ENCODE peak calls at places on chromosomes 5 and 9, in six cellular contexts. L, Q, X, I, H and S are unnamed samples. For H3K36me3, the result is how much of the 10 kb centered on the place peaks cover.

GRCh38 chr9:5857928-5858327 is 25.0 kb upstream of the ERMP1 start:
- DNase-seq in L (no peak), Q (no peak), X (no peak), I (no peak), H (no peak), S (no peak)

GRCh38 chr5:83000922-83001321 is 76.3 kb downstream of the TMEM167A start:
- DNase-seq in L (no peak), Q (no peak), X (no peak), I (no peak), H (no peak), S (no peak)

GRCh38 chr5:126961128-126961527 is 69.2 kb downstream of the MARCHF3 start:
- DNase-seq in L (no peak), Q (no peak), X (no peak), I (no peak), H (no peak), S (no peak)

GRCh38 chr5:58940446-58940845 is 357.6 kb downstream of the RAB3C start:
- DNase-seq in L (no peak), Q (no peak), X (peak), I (no peak), H (no peak), S (no peak)

GRCh38 chr5:43515678-43516048 is 715 bp upstream of the C5orf34 start:
- DNase-seq in L (no peak), Q (no peak), X (no peak), I (no peak), H (no peak), S (no peak)

GRCh38 chr9:111271047-111271446 is 59.0 kb downstream of the OR2K2 start:
- DNase-seq in L (no peak), Q (no peak), X (peak), I (no peak), H (no peak), S (no peak)

GRCh38 chr9:6634441-6634840 is 11.1 kb downstream of the GLDC start:
- DNase-seq in L (no peak), Q (no peak), X (no peak), I (no peak), H (no peak), S (no peak)

GRCh38 chr5:41527201-41527779 is 16.9 kb upstream of the PLCXD3 start:
- DNase-seq in L (no peak), Q (no peak), X (peak), I (no peak), H (no peak), S (no peak)

GRCh38 chr5:168291961-168292782 is 727 bp downstream of the WWC1 start:
- DNase-seq in L (peak), Q (no peak), X (peak), I (no peak), H (no peak), S (peak)

GRCh38 chr9:136021171-136021890 is 60.2 kb upstream of the UBAC1 start:
- DNase-seq in L (no peak), Q (no peak), X (peak), I (no peak), H (peak), S (no peak)

GRCh38 chr9:136022731-136023400 is 61.7 kb upstream of the UBAC1 start:
- DNase-seq in L (no peak), Q (no peak), X (peak), I (peak), H (peak), S (no peak)

GRCh38 chr9:136020671-136021070 is 59.5 kb upstream of the UBAC1 start:
- DNase-seq in L (no peak), Q (no peak), X (no peak), I (no peak), H (peak), S (no peak)

GRCh38 chr9:136023401-136024225 is 62.4 kb upstream of the UBAC1 start:
- DNase-seq in L (no peak), Q (no peak), X (peak), I (peak), H (peak), S (no peak)

DNA sequence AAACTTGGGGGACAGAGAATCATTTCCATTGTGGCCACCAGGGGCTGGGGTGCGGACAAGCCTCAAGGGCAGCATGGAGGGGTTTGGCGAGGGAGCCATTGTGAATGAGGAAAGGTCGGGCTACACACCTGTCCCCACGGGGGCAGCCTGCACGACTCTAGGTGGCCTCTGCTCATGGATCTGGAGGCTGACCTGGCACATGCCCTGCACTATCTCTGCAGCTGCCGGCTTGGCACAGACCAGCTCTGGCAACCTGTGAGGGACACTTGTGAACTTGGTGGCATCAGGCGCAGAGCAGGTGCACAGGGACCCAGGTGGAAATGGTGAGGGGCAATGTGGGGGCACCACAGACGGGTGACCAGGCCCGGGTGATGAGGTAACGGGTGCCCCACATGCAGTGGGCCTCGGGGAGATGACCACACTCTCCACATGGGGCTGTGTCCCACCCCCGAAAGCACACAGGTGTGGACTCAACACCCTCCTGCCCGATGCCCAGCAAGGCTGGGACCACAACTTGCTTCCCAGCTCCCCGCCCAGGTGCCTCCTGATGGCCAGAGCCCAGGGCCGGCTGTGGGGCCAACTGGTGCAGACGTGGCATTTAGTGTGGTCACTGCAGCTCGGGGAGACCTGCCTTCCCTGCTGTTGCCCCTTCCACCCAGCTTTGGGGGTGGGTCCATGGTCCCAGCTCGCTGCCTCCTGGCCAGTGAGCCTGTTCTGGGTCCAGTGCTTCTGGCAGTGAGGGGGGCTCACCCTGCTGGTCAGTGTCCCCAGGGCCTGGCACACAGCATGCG is 60.9 kb upstream of the UBAC1 start:
- DNase-seq in L (no peak), Q (no peak), X (peak), I (peak), H (peak), S (no peak)
- TF ChIP-seq CTCF in L (no peak), Q (no peak), X (peak), I (no peak), H (no peak), S (no peak)

DNA sequence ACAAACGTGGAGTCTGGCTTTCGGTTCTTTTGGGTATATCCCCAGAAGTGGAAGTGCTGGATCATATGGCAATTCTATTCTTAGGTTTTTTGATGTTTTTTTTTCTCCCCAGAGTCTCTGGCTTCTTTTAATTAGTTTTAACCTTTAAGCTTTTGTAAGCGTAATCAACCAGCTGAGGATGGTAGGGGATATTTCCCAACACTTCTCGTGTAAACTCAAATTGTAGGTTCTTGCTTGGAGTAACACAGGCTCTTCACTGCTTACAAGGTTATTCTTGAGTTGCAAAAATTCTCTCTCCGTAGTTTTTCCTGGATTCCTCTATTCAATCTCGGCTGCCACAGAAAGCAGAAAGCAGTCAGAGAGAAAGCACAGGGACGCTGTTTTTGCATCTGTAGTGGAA is 11.9 kb downstream of the LAMC3 start:
- DNase-seq in L (no peak), Q (no peak), X (no peak), I (no peak), H (no peak), S (no peak)
- H3K4me3 ChIP-seq in L (no peak), Q (no peak), X (no peak), I (no peak), H (no peak), S (no peak)

GRCh38 chr9:121169094-121169601 is 32.5 kb downstream of the RAB14 start:
- DNase-seq in L (no peak), Q (no peak), X (peak), I (no peak), H (no peak), S (no peak)

GRCh38 chr9:121173501-121173900 is 28.2 kb downstream of the RAB14 start:
- DNase-seq in L (no peak), Q (no peak), X (no peak), I (no peak), H (no peak), S (no peak)

GRCh38 chr9:121172726-121173487 is 28.8 kb downstream of the RAB14 start:
- DNase-seq in L (no peak), Q (no peak), X (no peak), I (no peak), H (no peak), S (no peak)

GRCh38 chr9:121171236-121171635 is 30.4 kb downstream of the RAB14 start:
- DNase-seq in L (no peak), Q (no peak), X (no peak), I (no peak), H (no peak), S (no peak)

GRCh38 chr9:121168052-121168451 is 33.6 kb downstream of the RAB14 start:
- DNase-seq in L (no peak), Q (no peak), X (no peak), I (no peak), H (no peak), S (no peak)
- H3K36me3 ChIP-seq in L (under half), Q (under half), X (half or more), I (under half), H (under half), S (under half)

DNA sequence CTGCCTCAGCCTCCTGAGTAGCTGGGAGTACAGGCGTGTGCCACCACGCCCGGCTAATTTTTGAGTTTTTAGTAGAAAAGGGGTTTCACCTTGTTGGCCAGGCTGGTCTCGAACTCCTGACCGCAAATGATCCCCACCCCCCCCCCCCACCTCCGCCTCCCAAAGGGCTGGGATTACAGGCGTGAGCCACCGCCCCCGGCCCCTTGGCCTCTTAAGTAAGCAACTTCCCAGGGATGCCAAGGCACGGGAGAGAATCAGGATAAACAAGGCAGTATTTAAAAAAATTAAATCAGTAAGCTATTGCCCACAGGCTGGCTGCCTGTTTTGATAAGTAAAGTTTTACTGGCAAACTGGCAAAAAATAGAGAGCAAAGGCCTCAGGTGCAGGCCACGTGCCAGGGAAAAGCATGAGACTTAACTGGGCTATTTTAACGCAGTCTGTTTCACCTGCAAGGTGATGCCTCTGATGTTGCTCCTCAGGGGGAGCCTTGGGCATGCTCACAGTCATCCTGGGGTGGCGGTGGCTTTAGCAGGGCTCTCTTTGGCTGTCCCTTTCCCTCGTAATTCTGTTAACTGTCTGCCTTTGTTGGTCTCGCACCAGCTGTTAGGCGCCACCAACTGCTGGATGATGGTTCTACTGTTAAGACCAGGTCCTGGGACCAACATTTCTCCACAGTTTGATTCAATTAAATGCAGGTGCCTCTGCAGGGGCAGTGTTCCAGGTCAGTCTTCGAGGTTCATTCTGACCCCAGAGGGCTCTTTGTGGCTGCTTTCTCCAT is 19.4 kb upstream of the RNF130 start:
- DNase-seq in L (peak), Q (peak), X (no peak), I (no peak), H (no peak), S (no peak)
- TF ChIP-seq CTCF in L (peak), Q (peak), X (peak), I (no peak), H (no peak), S (peak)

GRCh38 chr9:33677506-33677809 is 117.9 kb upstream of the PRSS3 start:
- DNase-seq in L (no peak), Q (no peak), X (no peak), I (no peak), H (no peak), S (no peak)
- H3K4me3 ChIP-seq in L (peak), Q (peak), X (peak), I (peak), H (peak), S (no peak)

GRCh38 chr5:153237671-153238332 is 252.7 kb upstream of the GRIA1 start:
- DNase-seq in L (peak), Q (no peak), X (no peak), I (no peak), H (no peak), S (peak)
- H3K36me3 ChIP-seq in L (under half), Q (under half), X (under half), I (under half), H (under half), S (under half)

GRCh38 chr5:150612905-150613670 is 27.4 kb upstream of the SYNPO start:
- DNase-seq in L (no peak), Q (no peak), X (no peak), I (no peak), H (no peak), S (no peak)

GRCh38 chr5:150615141-150615699 is 25.2 kb upstream of the SYNPO start:
- DNase-seq in L (no peak), Q (no peak), X (peak), I (peak), H (no peak), S (no peak)

GRCh38 chr5:150614651-150615040 is 25.8 kb upstream of the SYNPO start:
- DNase-seq in L (no peak), Q (no peak), X (no peak), I (no peak), H (no peak), S (no peak)

GRCh38 chr5:150612405-150612804 is 28.1 kb upstream of the SYNPO start:
- DNase-seq in L (no peak), Q (no peak), X (no peak), I (no peak), H (no peak), S (no peak)

GRCh38 chr5:150613991-150614650 is 26.3 kb upstream of the SYNPO start:
- DNase-seq in L (no peak), Q (no peak), X (no peak), I (no peak), H (no peak), S (no peak)
- TF ChIP-seq CTCF in L (no peak), Q (no peak), X (peak), I (peak), H (no peak), S (peak)

GRCh38 chr5:177310757-177311173 is 933 bp downstream of the MXD3 start:
- DNase-seq in L (peak), Q (no peak), X (no peak), I (no peak), H (no peak), S (peak)
- H3K4me3 ChIP-seq in L (peak), Q (no peak), X (peak), I (no peak), H (no peak), S (peak)